ENCODE peak calls at places on chromosomes 7 and 10, in six cellular contexts. Y, J, R, I, A and E are unnamed samples.

GRCh38 chr10:127151541-127151940 is 44.9 kb downstream of the INSYN2A start:
- DNase-seq in Y (no peak), J (no peak), R (peak), I (no peak), A (no peak), E (no peak)

GRCh38 chr10:15627617-15628196 is 92.0 kb downstream of the ITGA8 start:
- DNase-seq in Y (no peak), J (no peak), R (peak), I (no peak), A (no peak), E (no peak)

GRCh38 chr7:100694196-100694745 is at the start of gene GIGYF1:
- DNase-seq in Y (peak), J (peak), R (peak), I (peak), A (no peak), E (peak)

GRCh38 chr10:74763934-74764591 is 62.3 kb upstream of the KAT6B start:
- DNase-seq in Y (no peak), J (no peak), R (no peak), I (no peak), A (no peak), E (no peak)

GRCh38 chr10:48594799-48595198 is 10.1 kb downstream of the ARHGAP22 start:
- DNase-seq in Y (no peak), J (no peak), R (no peak), I (no peak), A (no peak), E (no peak)

GRCh38 chr7:101915000-101915399 is 97.6 kb downstream of the CUX1 start:
- DNase-seq in Y (no peak), J (no peak), R (no peak), I (no peak), A (no peak), E (no peak)

GRCh38 chr10:77637474-77637985 is at the start of gene KCNMA1:
- DNase-seq in Y (peak), J (peak), R (peak), I (no peak), A (no peak), E (peak)

GRCh38 chr10:127055263-127055662 is 141.1 kb downstream of the INSYN2A start:
- DNase-seq in Y (no peak), J (no peak), R (no peak), I (no peak), A (no peak), E (no peak)

GRCh38 chr7:76394962-76395361 is 14.5 kb downstream of the SSC4D start:
- DNase-seq in Y (no peak), J (no peak), R (no peak), I (no peak), A (no peak), E (no peak)

GRCh38 chr10:66805610-66806009 is 120.2 kb upstream of the LRRTM3 start:
- DNase-seq in Y (no peak), J (no peak), R (no peak), I (no peak), A (no peak), E (no peak)

GRCh38 chr7:11587048-11587447 is 244.9 kb downstream of the THSD7A start:
- DNase-seq in Y (no peak), J (no peak), R (no peak), I (no peak), A (no peak), E (no peak)

GRCh38 chr7:94212160-94212559 is 182.5 kb upstream of the COL1A2 start:
- DNase-seq in Y (no peak), J (no peak), R (no peak), I (no peak), A (no peak), E (no peak)

GRCh38 chr7:101168412-101169049 is 3.2 kb upstream of the VGF start:
- DNase-seq in Y (no peak), J (no peak), R (no peak), I (no peak), A (no peak), E (no peak)

GRCh38 chr7:111067682-111068081 is 23.2 kb upstream of the LRRN3 start:
- DNase-seq in Y (no peak), J (no peak), R (no peak), I (no peak), A (no peak), E (no peak)

GRCh38 chr7:24816868-24817267 is 59.6 kb upstream of the GSDME start:
- DNase-seq in Y (no peak), J (no peak), R (no peak), I (no peak), A (no peak), E (no peak)

GRCh38 chr7:117132385-117133120 is 179.3 kb downstream of the ST7 start:
- DNase-seq in Y (no peak), J (no peak), R (peak), I (peak), A (no peak), E (no peak)

GRCh38 chr7:121101083-121101482 is 112.6 kb downstream of the CPED1 start:
- DNase-seq in Y (no peak), J (no peak), R (no peak), I (no peak), A (no peak), E (no peak)

GRCh38 chr7:37987732-37988131 is 67.3 kb downstream of the EPDR1 start:
- DNase-seq in Y (no peak), J (no peak), R (no peak), I (peak), A (no peak), E (no peak)

GRCh38 chr7:42095791-42096190 is 141.2 kb downstream of the GLI3 start:
- DNase-seq in Y (no peak), J (no peak), R (no peak), I (no peak), A (no peak), E (no peak)

GRCh38 chr10:96047004-96047649 is 3.7 kb downstream of the CCNJ start:
- DNase-seq in Y (no peak), J (peak), R (no peak), I (no peak), A (no peak), E (no peak)

GRCh38 chr7:111098011-111098925 is 7.3 kb downstream of the LRRN3 start:
- DNase-seq in Y (no peak), J (no peak), R (peak), I (peak), A (no peak), E (peak)

GRCh38 chr7:29937132-29937531 is 52.5 kb downstream of the SCRN1 start:
- DNase-seq in Y (no peak), J (no peak), R (no peak), I (peak), A (no peak), E (no peak)

GRCh38 chr10:14080795-14081194 is 249.9 kb downstream of the FRMD4A start:
- DNase-seq in Y (no peak), J (no peak), R (no peak), I (no peak), A (no peak), E (no peak)

GRCh38 chr10:101720606-101721230 is 25.7 kb upstream of the FBXW4 start:
- DNase-seq in Y (no peak), J (no peak), R (no peak), I (no peak), A (no peak), E (no peak)